ENCODE peak calls at places on chromosome 11, in seven cellular contexts. A is AG04450; M is gastrocnemius medialis; Q is CD8-positive, alpha-beta T cell; I is left lung; O is AG09309; C is ovary. N is an unnamed sample.
A peak's percentile ranks its signal among the peaks of the same experiment; 100 is the strongest.

GRCh38 chr11:80722616-80723015 is 1281.8 kb upstream of the TENM4 start:
- DNase-seq in Q (no peak), M (no peak), O (no peak), I (no peak), C (no peak), A (no peak), N (no peak)

GRCh38 chr11:76602431-76602861 is 68.1 kb downstream of the LRRC32 start:
- DNase-seq in I (no peak), M (no peak), Q (no peak), O (no peak), C (peak; percentile 81), A (no peak), N (no peak)

GRCh38 chr11:61928606-61929005 is 11.2 kb upstream of the RAB3IL1 start:
- DNase-seq in A (no peak), O (no peak), C (no peak), M (no peak), Q (no peak), I (no peak), N (no peak)

GRCh38 chr11:96169250-96169649 is 173.7 kb downstream of the MAML2 start:
- DNase-seq in O (no peak), C (no peak), M (no peak), A (no peak), Q (no peak), I (no peak), N (no peak)

GRCh38 chr11:36016709-36017108 is 72.8 kb downstream of the LDLRAD3 start:
- DNase-seq in O (no peak), I (no peak), C (no peak), Q (no peak), M (no peak), A (no peak), N (no peak)

GRCh38 chr11:2932850-2933251 is 3.6 kb upstream of the PHLDA2 start:
- DNase-seq in I (peak; percentile 39), C (no peak), A (no peak), O (no peak), M (no peak), Q (no peak), N (no peak)

GRCh38 chr11:126197277-126197939 is 14.0 kb downstream of the RPUSD4 start:
- DNase-seq in C (no peak), M (peak; percentile 88), Q (no peak), A (peak; percentile 39), O (no peak), I (no peak), N (no peak)

GRCh38 chr11:5968394-5968793 is at the start of gene OR56A5:
- DNase-seq in Q (no peak), O (no peak), A (no peak), I (no peak), C (no peak), M (no peak), N (no peak)

GRCh38 chr11:11810764-11811726 is 30.7 kb upstream of the USP47 start:
- DNase-seq in Q (no peak), A (no peak), O (no peak), I (no peak), C (no peak), M (no peak), N (no peak)

GRCh38 chr11:7672960-7673723 is at the start of gene CYB5R2:
- DNase-seq in Q (no peak), M (peak; percentile 60), A (no peak), I (peak; percentile 71), C (peak; percentile 81), O (no peak), N (no peak)

GRCh38 chr11:45583981-45584380 is 81.4 kb downstream of the CHST1 start:
- DNase-seq in C (no peak), M (no peak), Q (no peak), O (no peak), I (no peak), A (no peak), N (no peak)

GRCh38 chr11:36051235-36052072 is 107.6 kb downstream of the LDLRAD3 start:
- DNase-seq in C (no peak), A (no peak), I (no peak), O (no peak), M (no peak), Q (no peak), N (no peak)

GRCh38 chr11:119772581-119772980 is 43.6 kb upstream of the NECTIN1 start:
- DNase-seq in O (no peak), Q (no peak), I (no peak), A (no peak), C (no peak), M (no peak), N (no peak)

GRCh38 chr11:88418508-88418907 is 81.0 kb upstream of the CTSC start:
- DNase-seq in C (no peak), O (no peak), M (no peak), I (peak; percentile 69), A (no peak), Q (no peak), N (no peak)

GRCh38 chr11:43130616-43131015 is 181.2 kb upstream of the API5 start:
- DNase-seq in A (no peak), Q (no peak), M (no peak), I (no peak), O (no peak), C (no peak), N (no peak)

GRCh38 chr11:97574976-97575665 is 1185.3 kb downstream of the JRKL start:
- DNase-seq in I (no peak), A (no peak), Q (no peak), M (no peak), C (no peak), O (no peak), N (no peak)

GRCh38 chr11:34773826-34774225 is 142.4 kb downstream of the APIP start:
- DNase-seq in C (no peak), I (no peak), O (no peak), Q (no peak), A (peak; percentile 6), M (no peak), N (no peak)

GRCh38 chr11:16833026-16833425 is 94.6 kb downstream of the C11orf58 start:
- DNase-seq in A (no peak), Q (no peak), M (no peak), C (no peak), O (no peak), I (no peak), N (no peak)

GRCh38 chr11:47413908-47414684 is 5.7 kb downstream of the SLC39A13 start:
- DNase-seq in M (no peak), A (peak; percentile 78), O (no peak), I (no peak), Q (no peak), C (no peak), N (no peak)

GRCh38 chr11:20193307-20193706 is 33.0 kb upstream of the DBX1 start:
- DNase-seq in M (no peak), C (no peak), O (no peak), I (no peak), A (no peak), Q (no peak), N (no peak)

GRCh38 chr11:126362879-126363655 is 7.6 kb downstream of the ST3GAL4 start:
- DNase-seq in M (no peak), I (no peak), O (no peak), A (no peak), C (no peak), Q (no peak), N (no peak)

GRCh38 chr11:8318536-8318935 is 54.9 kb upstream of the LMO1 start:
- DNase-seq in A (no peak), C (no peak), Q (no peak), I (peak; percentile 27), O (no peak), M (no peak), N (no peak)

GRCh38 chr11:95256204-95256819 is 25.3 kb upstream of the SESN3 start:
- DNase-seq in Q (no peak), I (no peak), C (no peak), A (no peak), M (no peak), O (no peak), N (no peak)

GRCh38 chr11:64291746-64292457 is 800 bp downstream of the KCNK4 start:
- DNase-seq in I (no peak), M (no peak), A (no peak), C (no peak), Q (no peak), O (no peak), N (no peak)

GRCh38 chr11:67500818-67501584 is 4.2 kb downstream of the PITPNM1 start:
- DNase-seq in A (no peak), O (no peak), M (no peak), Q (no peak), I (no peak), C (no peak), N (no peak)

GRCh38 chr11:27401760-27402316 is 38.8 kb upstream of the CCDC34 start:
- DNase-seq in A (no peak), C (no peak), Q (no peak), I (no peak), O (no peak), M (no peak), N (no peak)

GRCh38 chr11:1303196-1303821 is 6.1 kb downstream of the TOLLIP start:
- DNase-seq in C (peak; percentile 24), A (no peak), Q (peak; percentile 8), I (no peak), O (no peak), M (no peak), N (no peak)
- TF ChIP-seq CTCF in C (no peak), A (peak; percentile 21), Q (no peak), I (no peak), O (no peak), M (no peak), N (no peak)

DNA sequence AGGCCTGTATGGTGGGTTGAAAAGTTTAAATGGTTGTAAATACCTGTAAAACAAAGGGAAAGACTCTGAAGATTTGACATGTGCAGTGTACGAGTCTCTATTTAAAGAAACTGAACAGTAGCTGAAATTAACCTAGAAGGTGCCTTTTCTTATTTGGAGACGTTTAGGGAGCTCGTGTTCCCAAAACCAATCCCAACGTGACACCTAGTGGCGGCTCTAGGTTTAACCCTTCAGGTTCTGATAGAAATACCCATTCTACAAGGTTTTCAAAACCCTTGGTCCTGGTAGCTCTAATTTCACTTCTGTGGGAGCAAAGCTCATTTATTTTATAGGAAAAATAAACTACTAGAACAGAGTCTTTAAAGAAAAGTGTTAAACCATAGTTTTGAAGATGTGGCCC is 258.3 kb downstream of the LRRC4C start:
- DNase-seq in Q (no peak), M (no peak), I (no peak), C (no peak), O (no peak), A (no peak), N (no peak)
- TF ChIP-seq CTCF in Q (no peak), M (no peak), I (peak; percentile 24), C (no peak), O (no peak), A (no peak), N (peak; percentile 54)

DNA sequence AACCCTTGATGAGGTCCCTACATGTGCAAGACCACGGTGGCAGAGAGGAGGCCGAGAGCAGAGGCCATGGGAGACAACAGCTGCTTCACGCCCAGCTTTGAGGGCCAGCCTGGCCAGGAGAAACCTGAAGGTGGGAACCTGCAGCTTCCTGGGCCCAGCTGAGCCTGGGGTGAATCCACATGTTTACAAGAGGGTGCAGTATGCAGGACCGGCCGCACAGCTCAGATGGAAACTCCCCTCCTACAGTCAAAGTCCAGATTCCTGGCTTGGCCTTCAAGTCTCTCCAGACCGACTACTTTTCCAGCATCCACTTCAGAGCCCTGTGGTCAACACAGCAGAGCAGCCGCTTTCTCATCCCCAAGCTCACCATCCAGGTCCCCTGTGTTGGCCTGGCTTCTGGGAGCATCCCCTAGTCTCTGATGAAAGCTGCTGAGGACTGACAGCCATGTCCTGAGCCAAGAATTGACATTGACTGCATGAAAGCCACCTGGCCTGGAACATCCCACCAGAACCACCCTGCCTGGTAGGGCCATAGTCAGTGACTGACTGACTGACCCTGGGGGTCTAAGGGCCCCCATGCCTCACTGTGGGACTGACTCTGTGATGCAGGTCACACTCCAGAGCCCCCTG is 39.5 kb upstream of the CCND1 start:
- DNase-seq in Q (no peak), I (no peak), O (no peak), A (no peak), M (no peak), C (no peak), N (no peak)
- TF ChIP-seq CTCF in Q (no peak), I (no peak), O (no peak), A (no peak), M (no peak), C (no peak), N (no peak)

GRCh38 chr11:86624366-86624765 is 48.0 kb downstream of the ME3 start:
- DNase-seq in Q (no peak), O (peak; percentile 10), A (no peak), I (no peak), C (no peak), M (no peak), N (no peak)
- TF ChIP-seq CTCF in Q (no peak), O (no peak), A (no peak), I (no peak), C (no peak), M (no peak), N (no peak)